ENCODE peak calls at places on chromosomes 2 and 18, in seven cellular contexts. One of them, this sample, is unnamed.

GRCh38 chr2:46485002-46485401 is 5.6 kb downstream of the TMEM247 start:
- DNase-seq in colonic mucosa: no peak
- DNase-seq in CD8-positive, alpha-beta memory T cell: no peak
- DNase-seq in aorta: no peak
- DNase-seq in astrocyte: no peak
- DNase-seq in SK-N-SH: no peak
- DNase-seq in pancreas: no peak
- DNase-seq in this sample: no peak

GRCh38 chr2:168255103-168255502 is 7.7 kb upstream of the STK39 start:
- DNase-seq in astrocyte: no peak
- DNase-seq in SK-N-SH: no peak
- DNase-seq in pancreas: no peak
- DNase-seq in colonic mucosa: no peak
- DNase-seq in CD8-positive, alpha-beta memory T cell: no peak
- DNase-seq in aorta: no peak
- DNase-seq in this sample: no peak

GRCh38 chr2:46306320-46306719 is 9.1 kb downstream of the EPAS1 start:
- DNase-seq in astrocyte: peak; percentile 46
- DNase-seq in pancreas: no peak
- DNase-seq in SK-N-SH: no peak
- DNase-seq in CD8-positive, alpha-beta memory T cell: no peak
- DNase-seq in colonic mucosa: no peak
- DNase-seq in aorta: no peak
- DNase-seq in this sample: peak; percentile 57

GRCh38 chr18:9643549-9643948 is 29.2 kb upstream of the PPP4R1 start:
- DNase-seq in colonic mucosa: no peak
- DNase-seq in astrocyte: peak; percentile 98
- DNase-seq in CD8-positive, alpha-beta memory T cell: no peak
- DNase-seq in SK-N-SH: no peak
- DNase-seq in aorta: no peak
- DNase-seq in pancreas: no peak
- DNase-seq in this sample: peak; percentile 97

GRCh38 chr2:181778621-181779195 is 98.4 kb upstream of the NEUROD1 start:
- DNase-seq in SK-N-SH: no peak
- DNase-seq in CD8-positive, alpha-beta memory T cell: no peak
- DNase-seq in colonic mucosa: no peak
- DNase-seq in pancreas: no peak
- DNase-seq in astrocyte: no peak
- DNase-seq in aorta: no peak
- DNase-seq in this sample: peak; percentile 15

GRCh38 chr2:182864949-182865348 is 1.5 kb downstream of the FRZB start:
- DNase-seq in astrocyte: no peak
- DNase-seq in colonic mucosa: no peak
- DNase-seq in SK-N-SH: no peak
- DNase-seq in CD8-positive, alpha-beta memory T cell: no peak
- DNase-seq in pancreas: no peak
- DNase-seq in aorta: no peak
- DNase-seq in this sample: no peak

GRCh38 chr2:54629914-54630609 is 93.4 kb upstream of the EML6 start:
- DNase-seq in colonic mucosa: peak; percentile 34
- DNase-seq in pancreas: peak; percentile 83
- DNase-seq in aorta: peak; percentile 82
- DNase-seq in SK-N-SH: no peak
- DNase-seq in astrocyte: peak; percentile 62
- DNase-seq in CD8-positive, alpha-beta memory T cell: no peak
- DNase-seq in this sample: peak; percentile 79

GRCh38 chr18:22088029-22088428 is 81.4 kb upstream of the GATA6 start:
- DNase-seq in CD8-positive, alpha-beta memory T cell: no peak
- DNase-seq in pancreas: peak; percentile 65
- DNase-seq in colonic mucosa: peak; percentile 86
- DNase-seq in aorta: no peak
- DNase-seq in SK-N-SH: no peak
- DNase-seq in astrocyte: no peak
- DNase-seq in this sample: no peak

GRCh38 chr2:240893363-240893828 is 2.6 kb downstream of the MAB21L4 start:
- DNase-seq in pancreas: no peak
- DNase-seq in SK-N-SH: no peak
- DNase-seq in astrocyte: peak; percentile 36
- DNase-seq in aorta: no peak
- DNase-seq in CD8-positive, alpha-beta memory T cell: no peak
- DNase-seq in colonic mucosa: no peak
- DNase-seq in this sample: peak; percentile 78

GRCh38 chr2:223860809-223861738 is 23.7 kb upstream of the AP1S3 start:
- DNase-seq in CD8-positive, alpha-beta memory T cell: no peak
- DNase-seq in SK-N-SH: no peak
- DNase-seq in colonic mucosa: peak; percentile 78
- DNase-seq in pancreas: no peak
- DNase-seq in astrocyte: peak; percentile 77
- DNase-seq in aorta: no peak
- DNase-seq in this sample: peak; percentile 68

GRCh38 chr18:50218432-50219197 is 23.7 kb upstream of the MYO5B start:
- DNase-seq in aorta: no peak
- DNase-seq in astrocyte: peak; percentile 10
- DNase-seq in SK-N-SH: no peak
- DNase-seq in colonic mucosa: peak; percentile 50
- DNase-seq in CD8-positive, alpha-beta memory T cell: no peak
- DNase-seq in pancreas: no peak
- DNase-seq in this sample: peak; percentile 33

GRCh38 chr2:26612522-26613240 is 28.5 kb downstream of the CIB4 start:
- DNase-seq in CD8-positive, alpha-beta memory T cell: no peak
- DNase-seq in astrocyte: no peak
- DNase-seq in aorta: no peak
- DNase-seq in colonic mucosa: peak; percentile 39
- DNase-seq in pancreas: no peak
- DNase-seq in SK-N-SH: peak; percentile 26
- DNase-seq in this sample: no peak

GRCh38 chr2:3399829-3400228 is 20.3 kb downstream of the TRAPPC12 start:
- DNase-seq in pancreas: no peak
- DNase-seq in SK-N-SH: peak; percentile 69
- DNase-seq in astrocyte: no peak
- DNase-seq in colonic mucosa: no peak
- DNase-seq in aorta: no peak
- DNase-seq in CD8-positive, alpha-beta memory T cell: no peak
- DNase-seq in this sample: peak; percentile 31

GRCh38 chr2:20834331-20834730 is 11.4 kb upstream of the LDAH start:
- DNase-seq in pancreas: no peak
- DNase-seq in CD8-positive, alpha-beta memory T cell: no peak
- DNase-seq in astrocyte: no peak
- DNase-seq in SK-N-SH: no peak
- DNase-seq in aorta: no peak
- DNase-seq in colonic mucosa: no peak
- DNase-seq in this sample: no peak

GRCh38 chr2:113276906-113277425 is 1.8 kb downstream of the PAX8 start:
- DNase-seq in aorta: no peak
- DNase-seq in colonic mucosa: no peak
- DNase-seq in astrocyte: no peak
- DNase-seq in pancreas: no peak
- DNase-seq in SK-N-SH: no peak
- DNase-seq in CD8-positive, alpha-beta memory T cell: no peak
- DNase-seq in this sample: no peak

GRCh38 chr18:9852266-9853081 is 33.3 kb upstream of the TXNDC2 start:
- DNase-seq in aorta: no peak
- DNase-seq in astrocyte: no peak
- DNase-seq in SK-N-SH: no peak
- DNase-seq in pancreas: no peak
- DNase-seq in colonic mucosa: no peak
- DNase-seq in CD8-positive, alpha-beta memory T cell: no peak
- DNase-seq in this sample: no peak

DNA sequence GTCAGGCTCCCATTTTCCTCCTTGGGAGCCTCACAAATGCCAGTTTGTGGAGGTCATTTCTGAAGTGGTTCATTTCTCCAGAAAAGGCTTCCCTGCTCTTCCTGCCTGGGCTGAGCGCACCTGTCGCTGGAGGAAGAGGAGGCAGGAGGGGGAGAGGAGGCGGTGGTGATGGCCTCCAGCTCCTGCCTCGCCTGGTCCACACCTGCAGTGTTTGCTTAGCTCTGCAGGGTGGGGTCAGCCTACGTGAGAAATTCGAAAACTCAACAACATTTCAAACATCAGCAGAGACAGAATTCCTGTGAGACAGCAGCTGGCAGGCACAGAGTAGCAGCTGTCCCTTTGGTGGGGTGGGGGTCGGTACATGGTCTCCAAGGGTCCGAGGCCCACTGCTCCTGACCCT is 7.9 kb downstream of the IMPA2 start:
- DNase-seq in aorta: no peak
- DNase-seq in astrocyte: no peak
- DNase-seq in pancreas: no peak
- DNase-seq in CD8-positive, alpha-beta memory T cell: no peak
- DNase-seq in SK-N-SH: no peak
- DNase-seq in colonic mucosa: peak; percentile 68
- DNase-seq in this sample: no peak
- H3K4me1 ChIP-seq in aorta: no peaks in the 10 kb centered on the region
- H3K4me1 ChIP-seq in astrocyte: peaks cover under 1% of the 10 kb centered on the region
- H3K4me1 ChIP-seq in pancreas: peaks cover 73% of the 10 kb centered on the region
- H3K4me1 ChIP-seq in CD8-positive, alpha-beta memory T cell: no peaks in the 10 kb centered on the region
- H3K4me1 ChIP-seq in SK-N-SH: no peaks in the 10 kb centered on the region
- H3K4me1 ChIP-seq in colonic mucosa: peaks cover 10% of the 10 kb centered on the region
- H3K4me1 ChIP-seq in this sample: peaks cover 4% of the 10 kb centered on the region

GRCh38 chr2:234994340-234995321 is 42.8 kb downstream of the SH3BP4 start:
- DNase-seq in pancreas: no peak
- DNase-seq in CD8-positive, alpha-beta memory T cell: no peak
- DNase-seq in astrocyte: no peak
- DNase-seq in SK-N-SH: no peak
- DNase-seq in aorta: peak; percentile 57
- DNase-seq in colonic mucosa: no peak
- DNase-seq in this sample: no peak
- H3K4me1 ChIP-seq in pancreas: peaks cover 52% of the 10 kb centered on the region
- H3K4me1 ChIP-seq in CD8-positive, alpha-beta memory T cell: no peaks in the 10 kb centered on the region
- H3K4me1 ChIP-seq in astrocyte: peaks cover 47% of the 10 kb centered on the region
- H3K4me1 ChIP-seq in SK-N-SH: peaks cover 39% of the 10 kb centered on the region
- H3K4me1 ChIP-seq in aorta: no peaks in the 10 kb centered on the region
- H3K4me1 ChIP-seq in colonic mucosa: no peaks in the 10 kb centered on the region
- H3K4me1 ChIP-seq in this sample: peaks cover 23% of the 10 kb centered on the region

GRCh38 chr2:230864122-230864604 is 579 bp upstream of the ITM2C start:
- DNase-seq in pancreas: no peak
- DNase-seq in SK-N-SH: peak; percentile 40
- DNase-seq in colonic mucosa: no peak
- DNase-seq in astrocyte: no peak
- DNase-seq in aorta: no peak
- DNase-seq in CD8-positive, alpha-beta memory T cell: no peak
- DNase-seq in this sample: no peak

GRCh38 chr2:230865766-230866703 is 1.3 kb downstream of the ITM2C start:
- DNase-seq in pancreas: no peak
- DNase-seq in astrocyte: no peak
- DNase-seq in colonic mucosa: peak; percentile 91
- DNase-seq in aorta: peak; percentile 77
- DNase-seq in SK-N-SH: peak; percentile 81
- DNase-seq in CD8-positive, alpha-beta memory T cell: peak; percentile 36
- DNase-seq in this sample: peak; percentile 41

GRCh38 chr2:230865324-230865765 is 603 bp downstream of the ITM2C start:
- DNase-seq in aorta: peak; percentile 70
- DNase-seq in pancreas: no peak
- DNase-seq in CD8-positive, alpha-beta memory T cell: no peak
- DNase-seq in SK-N-SH: peak; percentile 70
- DNase-seq in astrocyte: no peak
- DNase-seq in colonic mucosa: peak; percentile 69
- DNase-seq in this sample: no peak

GRCh38 chr2:230863442-230864121 is 1.2 kb upstream of the ITM2C start:
- DNase-seq in colonic mucosa: no peak
- DNase-seq in astrocyte: no peak
- DNase-seq in aorta: peak; percentile 61
- DNase-seq in pancreas: no peak
- DNase-seq in CD8-positive, alpha-beta memory T cell: no peak
- DNase-seq in SK-N-SH: no peak
- DNase-seq in this sample: no peak

GRCh38 chr2:230864605-230865323 is at the start of gene ITM2C:
- DNase-seq in astrocyte: peak; percentile 25
- DNase-seq in CD8-positive, alpha-beta memory T cell: peak; percentile 63
- DNase-seq in pancreas: peak; percentile 85
- DNase-seq in colonic mucosa: peak; percentile 85
- DNase-seq in aorta: peak; percentile 88
- DNase-seq in SK-N-SH: peak; percentile 98
- DNase-seq in this sample: peak; percentile 70
- H3K4me1 ChIP-seq in astrocyte: peaks cover 33% of the 10 kb centered on the region
- H3K4me1 ChIP-seq in CD8-positive, alpha-beta memory T cell: peaks cover 41% of the 10 kb centered on the region
- H3K4me1 ChIP-seq in pancreas: no peaks in the 10 kb centered on the region
- H3K4me1 ChIP-seq in colonic mucosa: peaks cover 22% of the 10 kb centered on the region
- H3K4me1 ChIP-seq in aorta: no peaks in the 10 kb centered on the region
- H3K4me1 ChIP-seq in SK-N-SH: peaks cover 41% of the 10 kb centered on the region
- H3K4me1 ChIP-seq in this sample: no peaks in the 10 kb centered on the region

DNA sequence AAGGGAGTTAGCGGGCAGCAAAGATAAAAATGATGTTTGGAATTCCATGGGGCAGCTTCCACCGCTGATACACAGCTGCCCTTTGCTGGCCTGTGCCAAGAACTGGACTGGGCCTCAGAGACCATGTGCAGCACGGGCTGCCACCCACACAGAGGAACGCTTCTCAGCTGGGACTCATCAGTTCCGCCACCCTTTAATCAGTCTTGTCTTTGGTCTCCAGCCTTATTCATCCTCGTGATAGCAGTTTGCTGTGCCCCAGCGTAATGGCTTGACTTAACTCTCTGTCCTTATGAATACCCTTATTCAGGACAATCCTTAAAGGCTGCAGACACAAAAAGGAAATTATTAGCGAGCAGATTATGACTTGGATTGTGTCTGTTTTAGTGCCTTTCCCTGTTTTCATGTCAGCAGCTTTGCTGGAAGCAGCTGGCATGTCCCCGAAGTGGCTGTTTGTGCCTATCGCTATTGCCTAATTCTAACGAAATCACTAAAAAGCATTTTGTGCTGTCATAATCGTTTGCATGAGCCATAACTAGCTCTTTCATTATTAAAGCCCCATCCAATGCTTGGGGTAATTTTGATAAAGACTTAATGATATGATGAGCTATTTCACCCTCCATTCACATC is 108.8 kb upstream of the DAPL1 start:
- DNase-seq in aorta: no peak
- DNase-seq in CD8-positive, alpha-beta memory T cell: no peak
- DNase-seq in SK-N-SH: peak; percentile 36
- DNase-seq in colonic mucosa: no peak
- DNase-seq in pancreas: no peak
- DNase-seq in astrocyte: peak; percentile 46
- DNase-seq in this sample: peak; percentile 68
- H3K4me1 ChIP-seq in aorta: no peaks in the 10 kb centered on the region
- H3K4me1 ChIP-seq in CD8-positive, alpha-beta memory T cell: no peaks in the 10 kb centered on the region
- H3K4me1 ChIP-seq in SK-N-SH: peaks cover 6% of the 10 kb centered on the region
- H3K4me1 ChIP-seq in colonic mucosa: no peaks in the 10 kb centered on the region
- H3K4me1 ChIP-seq in pancreas: no peaks in the 10 kb centered on the region
- H3K4me1 ChIP-seq in astrocyte: no peaks in the 10 kb centered on the region
- H3K4me1 ChIP-seq in this sample: peaks cover 19% of the 10 kb centered on the region

GRCh38 chr2:36869606-36870005 is 96.7 kb downstream of the STRN start:
- DNase-seq in pancreas: no peak
- DNase-seq in SK-N-SH: no peak
- DNase-seq in CD8-positive, alpha-beta memory T cell: no peak
- DNase-seq in aorta: no peak
- DNase-seq in colonic mucosa: no peak
- DNase-seq in astrocyte: no peak
- DNase-seq in this sample: no peak
- H3K4me1 ChIP-seq in pancreas: no peaks in the 10 kb centered on the region
- H3K4me1 ChIP-seq in SK-N-SH: no peaks in the 10 kb centered on the region
- H3K4me1 ChIP-seq in CD8-positive, alpha-beta memory T cell: no peaks in the 10 kb centered on the region
- H3K4me1 ChIP-seq in aorta: no peaks in the 10 kb centered on the region
- H3K4me1 ChIP-seq in colonic mucosa: no peaks in the 10 kb centered on the region
- H3K4me1 ChIP-seq in astrocyte: no peaks in the 10 kb centered on the region
- H3K4me1 ChIP-seq in this sample: no peaks in the 10 kb centered on the region

DNA sequence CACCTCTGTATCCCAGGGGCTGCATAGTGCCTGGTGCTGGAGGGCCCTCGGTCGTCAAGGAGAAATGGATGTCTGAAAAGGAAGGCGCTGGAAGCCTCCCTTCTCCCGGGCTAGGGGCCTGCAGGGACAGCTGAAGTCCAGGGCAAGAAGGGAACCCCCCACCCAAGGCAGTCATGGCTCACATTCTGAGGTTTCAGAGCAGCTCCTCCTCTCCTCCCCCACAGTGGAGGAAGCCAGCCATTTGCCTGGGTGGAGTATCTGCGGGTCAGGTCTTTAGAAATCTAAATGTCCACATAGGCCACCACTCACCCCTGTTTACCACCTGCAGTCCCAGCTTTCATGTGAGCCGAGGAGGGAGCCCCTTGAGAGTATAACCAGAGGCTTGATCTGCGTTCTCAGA is 186.3 kb downstream of the SMAD7 start:
- DNase-seq in astrocyte: no peak
- DNase-seq in CD8-positive, alpha-beta memory T cell: no peak
- DNase-seq in SK-N-SH: no peak
- DNase-seq in colonic mucosa: no peak
- DNase-seq in aorta: no peak
- DNase-seq in pancreas: no peak
- DNase-seq in this sample: no peak
- H3K4me1 ChIP-seq in astrocyte: no peaks in the 10 kb centered on the region
- H3K4me1 ChIP-seq in CD8-positive, alpha-beta memory T cell: no peaks in the 10 kb centered on the region
- H3K4me1 ChIP-seq in SK-N-SH: peaks cover 7% of the 10 kb centered on the region
- H3K4me1 ChIP-seq in colonic mucosa: peaks cover 5% of the 10 kb centered on the region
- H3K4me1 ChIP-seq in aorta: no peaks in the 10 kb centered on the region
- H3K4me1 ChIP-seq in pancreas: no peaks in the 10 kb centered on the region
- H3K4me1 ChIP-seq in this sample: no peaks in the 10 kb centered on the region